ENCODE peak calls at places on chromosome 15, in five cellular contexts. T is iris pigment epithelial cell, U is cardiac muscle cell, B is upper lobe of right lung, P is DMS153. Y is an unnamed sample.

GRCh38 chr15:39592500-39592899 is 11.6 kb downstream of the THBS1 start:
- DNase-seq in T (no peak), B (no peak), P (no peak), U (no peak), Y (no peak)

GRCh38 chr15:33201376-33202189 is 7.1 kb upstream of the FMN1 start:
- DNase-seq in B (peak), T (peak), U (peak), P (peak), Y (no peak)

GRCh38 chr15:68784206-68784605 is 36.5 kb downstream of the ANP32A start:
- DNase-seq in B (no peak), U (no peak), T (no peak), P (no peak), Y (no peak)

GRCh38 chr15:35705885-35706590 is 160.1 kb upstream of the DPH6 start:
- DNase-seq in T (peak), P (no peak), U (peak), B (no peak), Y (no peak)

GRCh38 chr15:58292761-58293175 is 139.0 kb upstream of the LIPC start:
- DNase-seq in T (peak), U (no peak), P (no peak), B (no peak), Y (no peak)

GRCh38 chr15:66035901-66036300 is 166.6 kb downstream of the RAB11A start:
- DNase-seq in U (no peak), T (no peak), P (no peak), B (no peak), Y (no peak)

GRCh38 chr15:45134682-45135604 is 5.1 kb downstream of the DUOX1 start:
- DNase-seq in U (peak), T (no peak), P (no peak), B (peak), Y (no peak)

GRCh38 chr15:62976301-62976842 is 66.2 kb upstream of the TPM1 start:
- DNase-seq in P (no peak), B (no peak), T (peak), U (no peak), Y (no peak)

GRCh38 chr15:39247574-39247973 is 333.3 kb upstream of the THBS1 start:
- DNase-seq in P (no peak), T (no peak), B (no peak), U (no peak), Y (no peak)

GRCh38 chr15:19987389-19988048 is 554.1 kb downstream of the GOLGA6L6 start:
- DNase-seq in T (no peak), P (no peak), U (no peak), B (no peak), Y (no peak)

GRCh38 chr15:58875343-58875742 is 58.1 kb downstream of the SLTM start:
- DNase-seq in B (no peak), U (no peak), P (no peak), T (no peak), Y (no peak)

GRCh38 chr15:96352594-96353377 is 22.3 kb downstream of the NR2F2 start:
- DNase-seq in B (no peak), P (no peak), T (peak), U (no peak), Y (no peak)

GRCh38 chr15:77416954-77417353 is 3.0 kb downstream of the PEAK1 start:
- DNase-seq in U (no peak), B (no peak), P (no peak), T (no peak), Y (no peak)

GRCh38 chr15:94844533-94845390 is 613.4 kb downstream of the MCTP2 start:
- DNase-seq in B (peak), P (peak), T (peak), U (peak), Y (no peak)

GRCh38 chr15:66294157-66294931 is 976 bp downstream of the DIS3L start:
- DNase-seq in T (peak), P (no peak), B (no peak), U (peak), Y (peak)